ENCODE peak calls at places on chromosomes 7 and 10, in ten cellular contexts. L is GM20000, A is mucosa of descending colon, V is fibroblast of the aortic adventitia, N is SK-N-SH, Y is WTC11, O is A549, W is HFFc6, U is Peyer's patch, G is endothelial cell. I is an unnamed sample.

GRCh38 chr10:58651040-58651439 is 138.4 kb downstream of the BICC1 start:
- DNase-seq in L (no peak), A (no peak), V (peak), N (peak), Y (no peak), O (no peak), W (peak), U (no peak), G (no peak), I (no peak)

GRCh38 chr7:55538538-55538937 is 33.8 kb downstream of the VOPP1 start:
- DNase-seq in L (no peak), A (no peak), V (peak), N (no peak), Y (no peak), O (no peak), W (peak), U (no peak), G (no peak), I (no peak)

GRCh38 chr7:6476596-6477374 is 29.0 kb upstream of the DAGLB start:
- DNase-seq in L (no peak), A (peak), V (no peak), N (no peak), Y (no peak), O (no peak), W (no peak), U (no peak), G (no peak), I (no peak)

GRCh38 chr7:105352018-105352612 is 36.6 kb downstream of the SRPK2 start:
- DNase-seq in L (peak), A (peak), V (peak), N (no peak), Y (no peak), O (no peak), W (peak), U (peak), G (no peak), I (peak)

GRCh38 chr10:22219308-22219707 is 1.5 kb upstream of the EBLN1 start:
- DNase-seq in L (no peak), A (no peak), V (peak), N (no peak), Y (no peak), O (no peak), W (peak), U (no peak), G (no peak), I (no peak)

GRCh38 chr7:108000875-108001758 is 1.8 kb downstream of the LAMB1 start:
- DNase-seq in L (no peak), A (peak), V (peak), N (peak), Y (peak), O (peak), W (peak), U (peak), G (peak), I (no peak)

GRCh38 chr7:128838981-128839731 is 8.9 kb downstream of the FLNC start:
- DNase-seq in L (no peak), A (peak), V (no peak), N (no peak), Y (no peak), O (no peak), W (no peak), U (no peak), G (no peak), I (no peak)

GRCh38 chr10:126673565-126673964 is 3.1 kb upstream of the C10orf90 start:
- DNase-seq in L (no peak), A (no peak), V (no peak), N (no peak), Y (no peak), O (no peak), W (no peak), U (no peak), G (no peak), I (no peak)

GRCh38 chr10:75304313-75304712 is 68.6 kb upstream of the COMTD1 start:
- DNase-seq in L (no peak), A (no peak), V (no peak), N (no peak), Y (no peak), O (no peak), W (no peak), U (no peak), G (no peak), I (no peak)

GRCh38 chr7:64872809-64873500 is 30.1 kb upstream of the ZNF273 start:
- DNase-seq in L (no peak), A (no peak), V (no peak), N (peak), Y (no peak), O (no peak), W (no peak), U (peak), G (no peak), I (peak)

GRCh38 chr7:84216477-84216876 is 21.9 kb upstream of the SEMA3A start:
- DNase-seq in L (no peak), A (no peak), V (peak), N (no peak), Y (no peak), O (no peak), W (peak), U (no peak), G (no peak), I (no peak)

GRCh38 chr7:37570145-37570544 is 113.4 kb upstream of the GPR141 start:
- DNase-seq in L (no peak), A (no peak), V (no peak), N (no peak), Y (no peak), O (no peak), W (no peak), U (no peak), G (no peak), I (no peak)

GRCh38 chr10:113045155-113046055 is 95.4 kb downstream of the TCF7L2 start:
- DNase-seq in L (no peak), A (no peak), V (peak), N (no peak), Y (no peak), O (no peak), W (peak), U (no peak), G (no peak), I (no peak)

GRCh38 chr7:130903358-130903974 is 169.5 kb upstream of the KLF14 start:
- DNase-seq in L (no peak), A (no peak), V (peak), N (no peak), Y (no peak), O (no peak), W (peak), U (no peak), G (no peak), I (no peak)

GRCh38 chr7:17434841-17435692 is 136.6 kb downstream of the AHR start:
- DNase-seq in L (no peak), A (no peak), V (no peak), N (no peak), Y (no peak), O (no peak), W (peak), U (no peak), G (no peak), I (no peak)

GRCh38 chr7:129298268-129298893 is 73.6 kb downstream of the AHCYL2 start:
- DNase-seq in L (peak), A (no peak), V (peak), N (peak), Y (peak), O (peak), W (peak), U (peak), G (peak), I (peak)

GRCh38 chr10:127826161-127826740 is 66.5 kb downstream of the CLRN3 start:
- DNase-seq in L (no peak), A (no peak), V (no peak), N (no peak), Y (no peak), O (no peak), W (no peak), U (no peak), G (no peak), I (no peak)

GRCh38 chr7:31955021-31955420 is 115.2 kb downstream of the PDE1C start:
- DNase-seq in L (no peak), A (no peak), V (no peak), N (no peak), Y (no peak), O (no peak), W (no peak), U (no peak), G (no peak), I (no peak)

GRCh38 chr7:11817111-11817710 is 14.8 kb downstream of the THSD7A start:
- DNase-seq in L (no peak), A (no peak), V (peak), N (no peak), Y (no peak), O (no peak), W (no peak), U (no peak), G (no peak), I (no peak)

GRCh38 chr7:22627136-22627535 is 99.9 kb upstream of the IL6 start:
- DNase-seq in L (no peak), A (no peak), V (peak), N (no peak), Y (no peak), O (no peak), W (no peak), U (no peak), G (no peak), I (no peak)

GRCh38 chr7:124686543-124687161 is 78.9 kb downstream of the GPR37 start:
- DNase-seq in L (no peak), A (no peak), V (no peak), N (no peak), Y (no peak), O (no peak), W (no peak), U (no peak), G (no peak), I (no peak)

GRCh38 chr10:47238331-47239095 is 61.5 kb upstream of the GDF10 start:
- DNase-seq in L (no peak), A (no peak), V (no peak), N (no peak), Y (no peak), O (no peak), W (no peak), U (no peak), G (no peak), I (no peak)

GRCh38 chr10:26573674-26574073 is 123.8 kb upstream of the PDSS1 start:
- DNase-seq in L (no peak), A (no peak), V (no peak), N (no peak), Y (peak), O (no peak), W (no peak), U (peak), G (no peak), I (no peak)

GRCh38 chr7:124058515-124058914 is 25.6 kb upstream of the TMEM229A start:
- DNase-seq in L (no peak), A (no peak), V (no peak), N (no peak), Y (no peak), O (no peak), W (no peak), U (no peak), G (no peak), I (no peak)

GRCh38 chr10:3757250-3757637 is 27.8 kb downstream of the KLF6 start:
- DNase-seq in L (no peak), A (no peak), V (no peak), N (no peak), Y (no peak), O (no peak), W (no peak), U (peak), G (no peak), I (no peak)

GRCh38 chr10:63281967-63282366 is 148.8 kb downstream of the NRBF2 start:
- DNase-seq in L (no peak), A (no peak), V (no peak), N (no peak), Y (no peak), O (no peak), W (no peak), U (no peak), G (no peak), I (no peak)

GRCh38 chr10:115747811-115748210 is 525.2 kb downstream of the GFRA1 start:
- DNase-seq in L (no peak), A (no peak), V (no peak), N (no peak), Y (no peak), O (no peak), W (no peak), U (no peak), G (no peak), I (no peak)

GRCh38 chr7:78018541-78019456 is 220.2 kb downstream of the PHTF2 start:
- DNase-seq in L (no peak), A (peak), V (peak), N (peak), Y (peak), O (peak), W (peak), U (peak), G (no peak), I (no peak)
- TF ChIP-seq CTCF in L (no peak), A (no peak), V (peak), N (no peak), Y (no peak), O (no peak), W (no peak), U (no peak), G (no peak), I (no peak)

DNA sequence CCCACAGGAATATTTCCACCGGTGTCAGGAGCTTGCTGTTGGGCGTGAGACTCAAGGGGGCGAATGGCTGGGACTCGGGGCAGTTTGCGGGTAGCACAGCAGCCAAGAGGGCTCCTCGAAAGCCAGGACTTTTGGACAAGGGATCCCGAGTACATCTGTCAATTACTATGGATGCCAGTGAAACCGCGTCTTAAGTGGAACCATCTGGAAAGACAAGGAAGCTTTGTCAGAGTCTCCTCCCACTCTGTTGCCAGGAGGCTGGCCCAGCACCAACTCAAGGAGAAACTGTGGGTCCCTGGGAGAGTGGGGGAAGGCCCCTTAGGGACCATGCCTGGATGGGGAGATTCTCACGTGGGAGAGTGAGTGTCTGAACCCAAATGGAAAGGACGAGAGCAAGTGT is 57.1 kb downstream of the C10orf143 start:
- DNase-seq in L (no peak), A (no peak), V (no peak), N (no peak), Y (no peak), O (no peak), W (no peak), U (no peak), G (no peak), I (no peak)
- TF ChIP-seq CTCF in L (no peak), A (no peak), V (no peak), N (no peak), Y (no peak), O (no peak), W (no peak), U (no peak), G (no peak), I (no peak)

GRCh38 chr10:29634764-29635625 is at the start of gene SVIL:
- DNase-seq in L (no peak), A (peak), V (peak), N (no peak), Y (peak), O (no peak), W (peak), U (peak), G (no peak), I (no peak)
- TF ChIP-seq CTCF in L (no peak), A (no peak), V (peak), N (no peak), Y (no peak), O (no peak), W (no peak), U (no peak), G (no peak), I (no peak)

DNA sequence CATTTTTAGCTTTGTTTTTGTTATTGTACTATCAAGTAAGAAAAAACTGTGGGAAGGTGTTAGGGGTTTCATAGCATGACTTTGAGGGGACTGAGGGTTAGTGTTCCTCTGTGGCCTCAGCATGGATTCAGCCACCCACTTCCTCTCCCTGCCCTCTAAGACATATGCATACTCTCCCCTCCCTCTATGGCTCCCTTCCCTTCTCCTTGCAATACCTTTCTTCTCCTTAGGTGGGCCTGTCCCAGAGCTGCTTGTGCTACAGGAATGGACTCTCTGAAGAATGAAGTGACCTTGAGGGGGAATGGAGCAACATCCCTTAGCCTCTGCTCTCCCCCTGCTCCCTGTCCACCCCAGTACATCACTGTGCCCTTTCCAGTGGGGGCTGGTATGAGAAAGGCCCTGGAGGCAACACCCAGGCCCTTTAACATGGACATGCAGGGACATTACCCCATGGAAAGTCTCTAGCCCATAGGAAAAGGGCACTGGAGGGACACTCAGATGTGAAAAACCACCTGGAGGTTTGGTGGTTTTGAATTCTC is 22.4 kb downstream of the CDH23 start:
- DNase-seq in L (no peak), A (no peak), V (no peak), N (no peak), Y (no peak), O (no peak), W (no peak), U (no peak), G (no peak), I (no peak)
- TF ChIP-seq CTCF in L (no peak), A (no peak), V (no peak), N (no peak), Y (no peak), O (no peak), W (no peak), U (no peak), G (no peak), I (no peak)

DNA sequence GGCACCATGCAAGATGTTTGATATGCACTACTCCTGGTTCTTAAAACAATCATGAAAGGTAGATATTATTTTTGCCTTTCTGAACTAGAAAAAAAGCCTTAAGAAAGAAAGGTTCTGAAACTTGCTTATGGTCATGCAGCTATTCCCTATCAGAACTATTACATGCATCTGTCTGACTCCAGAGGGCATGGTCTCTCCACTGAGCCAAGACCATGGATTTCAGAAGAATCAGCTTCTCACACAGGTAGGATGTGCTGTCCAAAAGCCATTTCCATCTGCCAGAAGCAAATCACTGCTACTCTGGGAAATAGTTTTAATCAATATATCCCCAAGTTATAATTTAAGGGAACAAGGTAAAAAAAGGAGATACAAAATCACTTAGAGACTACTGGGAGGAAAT is 69.5 kb downstream of the STK17A start:
- DNase-seq in L (no peak), A (no peak), V (no peak), N (no peak), Y (no peak), O (no peak), W (no peak), U (no peak), G (no peak), I (no peak)
- TF ChIP-seq CTCF in L (no peak), A (no peak), V (no peak), N (peak), Y (no peak), O (no peak), W (peak), U (no peak), G (no peak), I (no peak)

DNA sequence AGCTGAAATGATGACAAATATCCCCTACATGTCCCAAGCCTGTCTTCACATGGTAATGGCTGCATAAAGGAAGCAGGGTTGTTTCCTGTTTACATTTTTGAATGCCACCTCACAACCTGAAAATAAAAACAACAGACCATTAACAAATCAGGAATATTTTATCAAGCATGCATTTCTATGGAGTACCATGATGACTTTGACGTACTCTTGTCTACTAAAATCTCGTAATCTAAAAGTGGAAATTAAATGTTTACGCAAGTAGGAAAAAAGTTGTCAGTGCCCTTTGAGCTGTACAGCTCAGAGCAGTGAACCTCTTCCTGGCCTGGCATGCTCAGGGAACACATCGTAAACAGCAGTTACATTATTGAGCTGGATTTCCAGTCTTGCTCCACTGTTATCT is 194.1 kb downstream of the INHBA start:
- DNase-seq in L (no peak), A (no peak), V (no peak), N (no peak), Y (no peak), O (no peak), W (peak), U (no peak), G (no peak), I (no peak)
- TF ChIP-seq CTCF in L (no peak), A (no peak), V (no peak), N (no peak), Y (no peak), O (no peak), W (no peak), U (no peak), G (no peak), I (no peak)

GRCh38 chr10:8078027-8078426 is 23.5 kb downstream of the GATA3 start:
- DNase-seq in L (no peak), A (no peak), V (no peak), N (no peak), Y (no peak), O (no peak), W (no peak), U (no peak), G (no peak), I (no peak)

GRCh38 chr10:8074881-8075280 is 20.4 kb downstream of the GATA3 start:
- DNase-seq in L (no peak), A (no peak), V (no peak), N (no peak), Y (no peak), O (no peak), W (no peak), U (no peak), G (no peak), I (no peak)

GRCh38 chr10:8073696-8074416 is 19.4 kb downstream of the GATA3 start:
- DNase-seq in L (no peak), A (no peak), V (no peak), N (peak), Y (no peak), O (no peak), W (no peak), U (no peak), G (no peak), I (peak)

GRCh38 chr10:8076948-8077347 is 22.5 kb downstream of the GATA3 start:
- DNase-seq in L (no peak), A (no peak), V (no peak), N (no peak), Y (no peak), O (no peak), W (no peak), U (no peak), G (no peak), I (no peak)

GRCh38 chr10:8075282-8076260 is 21.1 kb downstream of the GATA3 start:
- DNase-seq in L (no peak), A (no peak), V (no peak), N (no peak), Y (no peak), O (no peak), W (no peak), U (no peak), G (no peak), I (no peak)
- TF ChIP-seq CTCF in L (no peak), A (no peak), V (peak), N (no peak), Y (no peak), O (no peak), W (peak), U (no peak), G (peak), I (no peak)

GRCh38 chr7:115297651-115298050 is 375.8 kb downstream of the MDFIC start:
- DNase-seq in L (no peak), A (no peak), V (peak), N (no peak), Y (no peak), O (peak), W (peak), U (no peak), G (no peak), I (no peak)

GRCh38 chr7:115299379-115300038 is 377.6 kb downstream of the MDFIC start:
- DNase-seq in L (no peak), A (no peak), V (no peak), N (no peak), Y (no peak), O (no peak), W (peak), U (no peak), G (no peak), I (no peak)

DNA sequence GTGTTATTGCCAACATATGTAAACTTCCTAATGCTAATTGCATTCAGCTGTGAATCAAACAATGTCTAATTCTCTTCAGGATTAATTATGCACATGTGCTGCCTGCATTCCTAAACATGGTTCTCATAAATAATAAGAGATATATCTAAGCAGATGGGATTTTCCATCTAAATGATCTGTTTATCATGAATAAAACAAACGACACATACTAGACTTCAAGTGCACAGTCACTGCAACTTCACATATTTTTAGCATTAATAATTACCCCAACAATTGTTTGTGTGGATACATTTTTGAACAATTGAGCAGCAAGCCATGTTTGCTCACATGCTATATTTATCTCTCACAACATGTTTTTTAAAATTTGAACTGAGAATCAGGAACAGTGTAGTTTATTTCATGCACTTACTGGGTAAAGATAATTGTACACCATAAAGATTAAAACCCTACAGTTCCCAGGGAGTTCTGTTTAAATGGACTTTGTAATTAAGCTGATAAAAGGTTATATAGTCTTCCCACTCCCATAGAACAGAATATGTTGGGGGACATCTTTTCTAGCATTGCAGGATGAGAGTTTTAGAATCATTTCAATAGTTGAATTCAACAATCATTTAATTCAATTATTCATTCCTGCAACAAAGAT is 378.5 kb downstream of the MDFIC start:
- DNase-seq in L (no peak), A (no peak), V (peak), N (no peak), Y (no peak), O (peak), W (peak), U (no peak), G (no peak), I (no peak)
- TF ChIP-seq CTCF in L (no peak), A (no peak), V (no peak), N (no peak), Y (no peak), O (no peak), W (no peak), U (no peak), G (no peak), I (no peak)

I was measured in natural killer cell.